ENCODE peak calls at places on chromosome 2, in six cellular contexts. D, Q, T, J, C and K are unnamed samples.

GRCh38 chr2:207107551-207107950 is 58.2 kb downstream of the KLF7 start:
- DNase-seq in D (no peak), Q (no peak), T (no peak), J (no peak), C (no peak), K (no peak)

GRCh38 chr2:232802096-232802495 is 25.7 kb upstream of the KCNJ13 start:
- DNase-seq in D (no peak), Q (no peak), T (no peak), J (no peak), C (no peak), K (no peak)

GRCh38 chr2:45898819-45899218 is 247.3 kb downstream of the PRKCE start:
- DNase-seq in D (no peak), Q (no peak), T (peak; percentile 28), J (no peak), C (no peak), K (no peak)

GRCh38 chr2:11996618-11997017 is 250.2 kb downstream of the LPIN1 start:
- DNase-seq in D (peak; percentile 43), Q (no peak), T (no peak), J (no peak), C (no peak), K (no peak)

GRCh38 chr2:240983361-240983995 is 14.9 kb upstream of the SNED1 start:
- DNase-seq in D (no peak), Q (peak; percentile 3), T (peak; percentile 49), J (peak; percentile 60), C (peak; percentile 63), K (peak; percentile 82)

GRCh38 chr2:37052600-37053332 is 31.4 kb downstream of the HEATR5B start:
- DNase-seq in D (no peak), Q (no peak), T (no peak), J (no peak), C (no peak), K (no peak)

GRCh38 chr2:70344195-70344594 is 42.3 kb upstream of the FAM136A start:
- DNase-seq in D (no peak), Q (no peak), T (no peak), J (no peak), C (no peak), K (no peak)

GRCh38 chr2:47086054-47086471 is 69.0 kb downstream of the STPG4 start:
- DNase-seq in D (no peak), Q (no peak), T (peak; percentile 62), J (no peak), C (no peak), K (no peak)

GRCh38 chr2:126029316-126029715 is 626.6 kb upstream of the GYPC start:
- DNase-seq in D (no peak), Q (no peak), T (no peak), J (no peak), C (no peak), K (no peak)

GRCh38 chr2:238974510-238975166 is 126.8 kb downstream of the TWIST2 start:
- DNase-seq in D (peak; percentile 82), Q (no peak), T (peak; percentile 93), J (no peak), C (peak; percentile 68), K (no peak)

GRCh38 chr2:27156739-27157475 is 8.1 kb downstream of the TCF23 start:
- DNase-seq in D (no peak), Q (no peak), T (no peak), J (no peak), C (peak; percentile 39), K (no peak)

GRCh38 chr2:174836345-174836999 is 72.2 kb upstream of the CHRNA1 start:
- DNase-seq in D (peak; percentile 79), Q (no peak), T (peak; percentile 80), J (no peak), C (no peak), K (no peak)

GRCh38 chr2:98347298-98348065 is 1.2 kb downstream of the CNGA3 start:
- DNase-seq in D (no peak), Q (no peak), T (no peak), J (no peak), C (no peak), K (no peak)

GRCh38 chr2:239064891-239065290 is 217.0 kb downstream of the TWIST2 start:
- DNase-seq in D (no peak), Q (no peak), T (no peak), J (no peak), C (no peak), K (peak; percentile 83)

GRCh38 chr2:239776441-239777033 is 248.6 kb downstream of the NDUFA10 start:
- DNase-seq in D (no peak), Q (no peak), T (no peak), J (no peak), C (no peak), K (peak; percentile 56)

GRCh38 chr2:172713365-172713875 is 22.2 kb upstream of the RAPGEF4 start:
- DNase-seq in D (no peak), Q (no peak), T (no peak), J (no peak), C (no peak), K (no peak)

GRCh38 chr2:111226797-111227700 is 106.3 kb downstream of the BCL2L11 start:
- DNase-seq in D (peak; percentile 85), Q (no peak), T (no peak), J (peak; percentile 18), C (no peak), K (no peak)

GRCh38 chr2:143284087-143284675 is 155.0 kb downstream of the ARHGAP15 start:
- DNase-seq in D (no peak), Q (no peak), T (peak; percentile 40), J (peak; percentile 69), C (no peak), K (no peak)

GRCh38 chr2:236049981-236050380 is 118.2 kb downstream of the GBX2 start:
- DNase-seq in D (no peak), Q (no peak), T (no peak), J (peak; percentile 32), C (no peak), K (no peak)

GRCh38 chr2:142395294-142395693 is 264.5 kb upstream of the LRP1B start:
- DNase-seq in D (no peak), Q (no peak), T (no peak), J (no peak), C (no peak), K (no peak)

DNA sequence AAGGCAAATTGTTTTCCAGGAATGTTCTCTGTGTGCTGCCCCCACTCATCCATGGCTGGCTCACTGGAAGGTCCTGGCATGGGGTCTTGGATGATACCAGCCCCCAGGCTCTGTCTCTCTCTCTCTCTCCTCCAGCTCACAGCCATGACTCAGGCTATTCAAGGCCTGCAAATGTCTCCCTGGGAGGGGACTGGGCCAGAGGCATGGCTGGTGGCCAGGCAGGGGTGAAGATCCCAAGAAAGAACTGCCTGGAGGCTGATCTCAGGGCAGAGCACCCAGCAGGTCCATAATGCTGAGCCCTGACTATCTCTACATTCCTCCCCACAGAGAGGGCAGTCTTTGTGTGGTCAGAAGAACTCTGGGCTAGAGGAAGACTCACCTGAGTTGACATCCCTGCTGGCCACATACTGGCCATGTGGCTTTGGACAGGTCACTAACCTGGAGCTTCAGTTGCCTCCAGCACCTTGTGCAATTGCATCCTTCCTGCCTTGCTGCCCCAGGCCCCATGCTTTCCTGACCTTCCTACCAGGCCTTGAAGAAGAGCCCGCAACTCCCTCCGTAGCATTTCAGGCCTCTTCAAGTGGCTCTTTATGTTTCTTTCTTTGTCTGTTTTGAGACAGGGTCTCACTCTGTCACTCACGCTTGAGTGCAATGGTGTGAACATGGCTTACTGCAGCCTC is 150.4 kb downstream of the ZFP36L2 start:
- DNase-seq in D (peak; percentile 37), Q (no peak), T (peak; percentile 68), J (no peak), C (peak; percentile 83), K (no peak)
- TF ChIP-seq CTCF in D (no peak), Q (no peak), T (no peak), J (no peak), C (no peak), K (no peak)

GRCh38 chr2:20317690-20318089 is 33.0 kb downstream of the PUM2 start:
- DNase-seq in D (no peak), Q (no peak), T (no peak), J (no peak), C (no peak), K (no peak)
- TF ChIP-seq CTCF in D (no peak), Q (no peak), T (no peak), J (no peak), C (no peak), K (no peak)

DNA sequence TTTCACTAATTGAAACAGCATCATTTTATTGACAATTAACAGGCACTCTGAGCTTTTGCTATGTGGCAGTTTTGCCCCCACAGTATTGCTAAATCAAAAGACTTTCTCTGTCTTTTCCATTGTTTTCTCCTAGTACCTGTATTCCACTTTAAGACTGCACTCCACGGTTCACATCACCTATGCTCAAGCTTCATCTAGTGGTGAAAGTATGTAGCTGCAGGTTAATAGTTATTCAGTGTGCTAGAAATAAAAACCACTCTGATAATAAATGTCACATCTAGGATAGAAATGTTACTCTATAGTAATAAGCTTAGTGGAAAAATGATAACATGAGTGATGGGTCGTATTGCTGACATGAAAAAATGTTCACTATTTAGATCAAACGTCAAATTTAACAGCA is 24.6 kb downstream of the ARL6IP6 start:
- DNase-seq in D (no peak), Q (no peak), T (peak; percentile 11), J (peak; percentile 10), C (no peak), K (no peak)
- TF ChIP-seq CTCF in D (peak; percentile 49), Q (peak; percentile 24), T (peak; percentile 42), J (peak; percentile 42), C (no peak), K (peak; percentile 72)

DNA sequence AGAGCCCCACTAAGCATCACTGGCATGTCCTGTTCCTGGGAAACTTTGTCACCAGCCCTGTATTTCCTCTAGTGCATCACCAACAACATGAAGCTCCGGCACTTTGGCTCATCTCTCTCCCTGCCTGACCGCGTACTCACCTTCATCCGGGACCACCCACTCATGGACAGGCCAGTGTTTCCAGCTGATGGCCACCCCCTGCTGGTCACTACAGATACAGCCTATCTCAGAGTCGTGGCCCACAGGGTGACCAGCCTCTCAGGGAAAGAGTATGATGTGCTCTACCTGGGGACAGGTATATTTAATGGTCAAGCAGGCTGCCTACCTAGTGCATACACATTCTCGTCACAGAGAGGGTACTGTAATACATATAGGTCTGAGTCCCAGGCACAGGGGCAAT is 21.0 kb downstream of the SEMA4F start:
- DNase-seq in D (no peak), Q (no peak), T (no peak), J (no peak), C (no peak), K (no peak)
- TF ChIP-seq CTCF in D (peak; percentile 17), Q (no peak), T (no peak), J (no peak), C (no peak), K (peak; percentile 33)

DNA sequence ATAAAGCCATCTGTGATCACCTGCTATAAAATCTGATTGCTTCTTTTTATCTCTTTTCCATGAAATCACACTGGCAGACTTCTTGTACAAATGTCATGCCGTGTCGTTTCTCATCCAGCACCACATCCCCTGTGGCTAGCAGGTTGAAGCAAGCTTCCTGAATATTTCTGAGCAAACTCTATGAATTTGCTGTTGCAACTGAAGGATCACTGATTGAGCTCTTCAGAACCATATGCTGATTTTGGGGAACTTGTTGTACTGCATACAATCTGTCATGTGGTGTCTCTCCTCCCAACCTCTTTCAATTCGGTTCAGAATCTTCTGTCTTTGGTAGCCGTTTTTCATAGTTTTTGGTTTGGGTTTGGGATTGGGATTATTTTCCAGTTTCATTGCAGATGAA is 57.7 kb upstream of the RBMS1 start:
- DNase-seq in D (no peak), Q (no peak), T (no peak), J (no peak), C (no peak), K (no peak)
- TF ChIP-seq CTCF in D (no peak), Q (no peak), T (no peak), J (no peak), C (no peak), K (no peak)

GRCh38 chr2:196592331-196592911 is 47.1 kb upstream of the CCDC150 start:
- DNase-seq in D (no peak), Q (no peak), T (peak; percentile 39), J (no peak), C (no peak), K (no peak)
- TF ChIP-seq CTCF in D (peak; percentile 26), Q (no peak), T (no peak), J (no peak), C (no peak), K (peak; percentile 60)